ENCODE peak calls at places on chromosomes 2 and 18, in ten cellular contexts. W is NCI-H146; I is coronary artery; K is RWPE1; O is iris pigment epithelial cell; A is left lung; T is stimulated activated CD4-positive, alpha-beta T cell treated with anti-CD3 and anti-CD28 coated beads, Interleukin-4, amount 100 ng/mL, for 24 hours; H is HL-60; F is LNCaP clone FGC; V is T-helper 1 cell. G is an unnamed sample.

GRCh38 chr18:70496749-70497294 is 208.0 kb downstream of the SOCS6 start:
- DNase-seq in W (peak; percentile 18), I (no peak), K (no peak), O (no peak), A (no peak), T (no peak), H (no peak), F (no peak), V (no peak), G (no peak)

GRCh38 chr18:55543130-55543704 is 44.8 kb downstream of the TCF4 start:
- DNase-seq in W (no peak), I (no peak), K (no peak), O (no peak), A (no peak), T (no peak), H (no peak), F (no peak), V (no peak), G (no peak)

GRCh38 chr2:237749002-237749401 is 49.6 kb upstream of the RBM44 start:
- DNase-seq in W (no peak), I (no peak), K (no peak), O (no peak), A (no peak), T (no peak), H (no peak), F (no peak), V (no peak), G (no peak)

GRCh38 chr2:160696061-160696452 is 202.4 kb upstream of the RBMS1 start:
- DNase-seq in W (no peak), I (no peak), K (no peak), O (no peak), A (no peak), T (no peak), H (no peak), F (no peak), V (no peak), G (no peak)

GRCh38 chr18:58267493-58267892 is 223.5 kb downstream of the NEDD4L start:
- DNase-seq in W (no peak), I (no peak), K (no peak), O (no peak), A (no peak), T (no peak), H (no peak), F (no peak), V (no peak), G (peak; percentile 62)

GRCh38 chr2:239936838-239937581 is 88.1 kb downstream of the NDUFA10 start:
- DNase-seq in W (no peak), I (peak; percentile 59), K (no peak), O (no peak), A (peak; percentile 34), T (no peak), H (peak; percentile 15), F (no peak), V (no peak), G (no peak)

GRCh38 chr18:58761970-58762780 is 90.9 kb downstream of the MALT1 start:
- DNase-seq in W (no peak), I (peak; percentile 52), K (no peak), O (no peak), A (no peak), T (no peak), H (no peak), F (no peak), V (no peak), G (no peak)

GRCh38 chr2:71779306-71779855 is 326.0 kb downstream of the DYSF start:
- DNase-seq in W (no peak), I (no peak), K (no peak), O (peak; percentile 45), A (no peak), T (no peak), H (no peak), F (no peak), V (no peak), G (no peak)

GRCh38 chr18:12625242-12625641 is 32.7 kb downstream of the SPIRE1 start:
- DNase-seq in W (no peak), I (no peak), K (no peak), O (peak; percentile 36), A (no peak), T (no peak), H (no peak), F (no peak), V (no peak), G (no peak)

GRCh38 chr2:68604077-68604476 is 39.3 kb upstream of the PROKR1 start:
- DNase-seq in W (no peak), I (no peak), K (no peak), O (no peak), A (no peak), T (no peak), H (no peak), F (no peak), V (no peak), G (no peak)

GRCh38 chr18:26383454-26384270 is 157.4 kb downstream of the TAF4B start:
- DNase-seq in W (peak; percentile 43), I (no peak), K (peak; percentile 36), O (peak; percentile 72), A (no peak), T (no peak), H (peak; percentile 17), F (no peak), V (no peak), G (peak; percentile 60)

GRCh38 chr18:923144-923543 is 18.5 kb downstream of the ADCYAP1 start:
- DNase-seq in W (peak; percentile 95), I (no peak), K (no peak), O (no peak), A (no peak), T (no peak), H (no peak), F (no peak), V (no peak), G (no peak)

GRCh38 chr18:12598181-12598921 is 59.6 kb downstream of the SPIRE1 start:
- DNase-seq in W (no peak), I (no peak), K (no peak), O (peak; percentile 40), A (no peak), T (no peak), H (no peak), F (no peak), V (no peak), G (peak; percentile 14)

G was measured in epithelial cell of esophagus.